ENCODE peak calls at places on chromosomes 12 and 14, in ten cellular contexts. H is MM.1S, D is epithelial cell of esophagus, X is WERI-Rb-1, T is Calu3, K is cardiac muscle cell, Y is fibroblast of mammary gland, G is GM20000, S is tibial nerve, F is psoas muscle. E is an unnamed sample.

GRCh38 chr12:132561784-132562156 is 48.6 kb downstream of the LRCOL1 start:
- DNase-seq in H (no peak), D (peak), X (peak), T (peak), K (peak), Y (peak), G (peak), S (no peak), F (no peak), E (peak)

GRCh38 chr14:86774916-86775315 is 1218.1 kb downstream of the GALC start:
- DNase-seq in H (no peak), D (no peak), X (no peak), T (no peak), K (no peak), Y (no peak), G (no peak), S (no peak), F (no peak), E (no peak)

GRCh38 chr14:49986344-49987014 is 93.6 kb downstream of the ARF6 start:
- DNase-seq in H (no peak), D (no peak), X (no peak), T (no peak), K (no peak), Y (peak), G (no peak), S (no peak), F (no peak), E (no peak)

GRCh38 chr12:22665476-22665875 is 40.5 kb downstream of the ETNK1 start:
- DNase-seq in H (no peak), D (no peak), X (no peak), T (no peak), K (no peak), Y (no peak), G (no peak), S (no peak), F (no peak), E (no peak)

GRCh38 chr12:49622501-49623141 is 740 bp upstream of the PRPF40B start:
- DNase-seq in H (peak), D (no peak), X (no peak), T (peak), K (peak), Y (peak), G (peak), S (peak), F (no peak), E (no peak)

GRCh38 chr12:50111417-50111692 is 681 bp upstream of the COX14 start:
- DNase-seq in H (no peak), D (no peak), X (no peak), T (no peak), K (no peak), Y (no peak), G (peak), S (no peak), F (no peak), E (no peak)

GRCh38 chr14:92680781-92681650 is 67.4 kb downstream of the LGMN start:
- DNase-seq in H (peak), D (peak), X (peak), T (peak), K (peak), Y (peak), G (peak), S (peak), F (peak), E (peak)

GRCh38 chr14:61625171-61625570 is 70.1 kb upstream of the HIF1A start:
- DNase-seq in H (no peak), D (peak), X (no peak), T (peak), K (no peak), Y (peak), G (no peak), S (no peak), F (no peak), E (no peak)

GRCh38 chr14:65026526-65026925 is 39.8 kb downstream of the FNTB start:
- DNase-seq in H (no peak), D (peak), X (no peak), T (no peak), K (no peak), Y (no peak), G (no peak), S (no peak), F (no peak), E (no peak)

GRCh38 chr12:131230340-131231099 is 276.8 kb downstream of the ADGRD1 start:
- DNase-seq in H (no peak), D (no peak), X (peak), T (no peak), K (no peak), Y (no peak), G (no peak), S (peak), F (no peak), E (no peak)
- TF ChIP-seq CTCF in H (no peak), D (no peak), X (peak), T (no peak), K (no peak), Y (no peak), G (no peak), S (no peak), F (no peak), E (no peak)

GRCh38 chr12:12349711-12350665 is at the start of gene MANSC1:
- DNase-seq in H (peak), D (peak), X (peak), T (peak), K (peak), Y (peak), G (peak), S (peak), F (peak), E (peak)
- TF ChIP-seq CTCF in H (peak), D (peak), X (peak), T (peak), K (peak), Y (no peak), G (peak), S (peak), F (peak), E (peak)

DNA sequence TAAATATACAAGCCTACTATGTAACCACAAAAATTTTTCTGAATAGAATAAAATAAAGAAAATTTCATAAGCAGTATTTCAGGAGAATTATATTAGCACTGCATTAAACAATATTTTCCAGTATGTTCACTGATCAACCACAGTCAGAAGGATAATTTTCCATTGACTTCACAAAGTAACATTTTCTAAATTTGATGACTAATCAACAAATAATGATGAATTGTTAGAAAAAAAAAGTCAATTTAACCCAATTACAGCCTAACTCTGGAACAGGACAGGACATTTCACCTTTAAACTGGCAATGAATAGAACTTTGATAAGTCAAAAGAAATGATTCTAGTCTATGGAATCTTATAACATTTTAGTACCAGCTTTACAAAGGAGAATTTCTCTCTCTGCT is 84.6 kb downstream of the MDGA2 start:
- DNase-seq in H (no peak), D (no peak), X (no peak), T (no peak), K (no peak), Y (no peak), G (no peak), S (no peak), F (no peak), E (no peak)
- TF ChIP-seq CTCF in H (no peak), D (no peak), X (no peak), T (no peak), K (no peak), Y (no peak), G (no peak), S (no peak), F (no peak), E (no peak)

GRCh38 chr12:99282670-99283069 is 364.9 kb upstream of the GARIN6 start:
- DNase-seq in H (no peak), D (no peak), X (no peak), T (no peak), K (no peak), Y (no peak), G (no peak), S (no peak), F (no peak), E (no peak)
- TF ChIP-seq CTCF in H (no peak), D (no peak), X (no peak), T (no peak), K (no peak), Y (no peak), G (no peak), S (no peak), F (no peak), E (no peak)

GRCh38 chr14:29897181-29897580 is 30.5 kb downstream of the PRKD1 start:
- DNase-seq in H (no peak), D (no peak), X (no peak), T (no peak), K (no peak), Y (no peak), G (no peak), S (no peak), F (no peak), E (no peak)

GRCh38 chr14:29898470-29898869 is 29.2 kb downstream of the PRKD1 start:
- DNase-seq in H (no peak), D (no peak), X (no peak), T (no peak), K (no peak), Y (no peak), G (no peak), S (no peak), F (no peak), E (no peak)

GRCh38 chr14:29896354-29896768 is 31.3 kb downstream of the PRKD1 start:
- DNase-seq in H (no peak), D (no peak), X (no peak), T (no peak), K (no peak), Y (no peak), G (no peak), S (no peak), F (no peak), E (no peak)

GRCh38 chr14:29905549-29905948 is 22.1 kb downstream of the PRKD1 start:
- DNase-seq in H (no peak), D (no peak), X (no peak), T (no peak), K (no peak), Y (no peak), G (no peak), S (no peak), F (no peak), E (no peak)

GRCh38 chr14:29900609-29901350 is 26.9 kb downstream of the PRKD1 start:
- DNase-seq in H (no peak), D (no peak), X (no peak), T (no peak), K (no peak), Y (no peak), G (no peak), S (no peak), F (no peak), E (no peak)
- TF ChIP-seq CTCF in H (no peak), D (no peak), X (no peak), T (no peak), K (no peak), Y (no peak), G (no peak), S (no peak), F (no peak), E (no peak)

GRCh38 chr14:21040370-21040925 is 1.7 kb upstream of the RNASE7 start:
- DNase-seq in H (no peak), D (no peak), X (no peak), T (no peak), K (no peak), Y (no peak), G (no peak), S (no peak), F (no peak), E (no peak)
- TF ChIP-seq CTCF in H (no peak), D (no peak), X (no peak), T (no peak), K (no peak), Y (no peak), G (no peak), S (no peak), F (no peak), E (no peak)

GRCh38 chr14:81170829-81171195 is 49.9 kb downstream of the GTF2A1 start:
- DNase-seq in H (no peak), D (no peak), X (no peak), T (no peak), K (no peak), Y (no peak), G (no peak), S (no peak), F (no peak), E (no peak)
- TF ChIP-seq CTCF in H (no peak), D (no peak), X (no peak), T (no peak), K (no peak), Y (no peak), G (no peak), S (no peak), F (no peak), E (no peak)

GRCh38 chr14:103334644-103335603 is 887 bp downstream of the EIF5 start:
- DNase-seq in H (peak), D (peak), X (peak), T (peak), K (peak), Y (peak), G (peak), S (peak), F (peak), E (peak)
- TF ChIP-seq CTCF in H (no peak), D (no peak), X (no peak), T (no peak), K (no peak), Y (no peak), G (no peak), S (no peak), F (no peak), E (no peak)

GRCh38 chr12:80811957-80812708 is 95.4 kb downstream of the MYF5 start:
- DNase-seq in H (peak), D (no peak), X (no peak), T (no peak), K (no peak), Y (no peak), G (no peak), S (no peak), F (no peak), E (no peak)

GRCh38 chr12:80807640-80808288 is 91.1 kb downstream of the MYF5 start:
- DNase-seq in H (no peak), D (no peak), X (no peak), T (no peak), K (no peak), Y (peak), G (peak), S (no peak), F (no peak), E (no peak)

GRCh38 chr12:80814453-80814852 is 97.7 kb downstream of the MYF5 start:
- DNase-seq in H (no peak), D (no peak), X (no peak), T (no peak), K (no peak), Y (no peak), G (no peak), S (no peak), F (no peak), E (no peak)

GRCh38 chr12:80813820-80814219 is 97.1 kb downstream of the MYF5 start:
- DNase-seq in H (no peak), D (no peak), X (no peak), T (no peak), K (no peak), Y (no peak), G (peak), S (no peak), F (no peak), E (no peak)

GRCh38 chr12:80810874-80811273 is 94.2 kb downstream of the MYF5 start:
- DNase-seq in H (no peak), D (no peak), X (no peak), T (no peak), K (no peak), Y (no peak), G (no peak), S (no peak), F (no peak), E (no peak)
- TF ChIP-seq CTCF in H (no peak), D (no peak), X (no peak), T (no peak), K (no peak), Y (no peak), G (no peak), S (no peak), F (no peak), E (no peak)

E was measured in neural crest cell.